ENCODE peak calls at places on chromosomes 4 and X, in seven cellular contexts. J is cardiac fibroblast, X is GM12865, K is GM12878, E is mesothelial cell of epicardium, G is WTC11, Y is neural crest cell. D is an unnamed sample.

GRCh38 chr4:121668368-121669162 is 28.2 kb downstream of the ANXA5 start:
- DNase-seq in Y (no peak), E (no peak), J (peak), X (no peak), G (no peak), K (no peak), D (no peak)

GRCh38 chrX:153245288-153245731 is 66.2 kb downstream of the MAGEA1 start:
- DNase-seq in K (no peak), X (no peak), J (peak), Y (peak), E (no peak), G (peak), D (peak)

GRCh38 chr4:8580321-8581093 is at the start of gene GPR78:
- DNase-seq in G (peak), X (no peak), J (peak), E (peak), Y (peak), K (no peak), D (peak)

GRCh38 chrX:10939384-10939783 is 171.7 kb upstream of the HCCS start:
- DNase-seq in G (no peak), Y (no peak), X (no peak), E (no peak), K (no peak), J (no peak), D (no peak)

GRCh38 chr4:142549726-142550463 is 296.2 kb downstream of the INPP4B start:
- DNase-seq in Y (no peak), X (no peak), J (peak), K (no peak), E (no peak), G (no peak), D (no peak)

GRCh38 chr4:110296892-110297291 is 98.5 kb upstream of the ELOVL6 start:
- DNase-seq in X (peak), Y (no peak), E (no peak), K (peak), J (no peak), G (no peak), D (no peak)

GRCh38 chrX:134171661-134172587 is 65.1 kb upstream of the CCDC160 start:
- DNase-seq in G (peak), Y (peak), E (no peak), X (no peak), K (no peak), J (peak), D (peak)

GRCh38 chr4:8176547-8177399 is 18.2 kb upstream of the ABLIM2 start:
- DNase-seq in Y (peak), J (peak), X (peak), K (no peak), E (no peak), G (peak), D (peak)

GRCh38 chrX:102832661-102833060 is 104.4 kb upstream of the RAB40AL start:
- DNase-seq in E (no peak), J (peak), X (no peak), K (no peak), Y (no peak), G (no peak), D (peak)

GRCh38 chr4:56307423-56307822 is 79.9 kb downstream of the AASDH start:
- DNase-seq in E (no peak), X (no peak), J (no peak), G (no peak), K (no peak), Y (no peak), D (peak)

GRCh38 chr4:148834804-148835598 is 392.8 kb upstream of the NR3C2 start:
- DNase-seq in X (no peak), G (no peak), E (peak), Y (no peak), K (no peak), J (peak), D (no peak)

GRCh38 chr4:60780874-60781273 is 419.3 kb upstream of the ADGRL3 start:
- DNase-seq in X (no peak), Y (no peak), G (no peak), K (no peak), E (no peak), J (no peak), D (no peak)

GRCh38 chrX:43707812-43708548 is 51.9 kb downstream of the MAOA start:
- DNase-seq in E (no peak), J (peak), G (no peak), Y (no peak), X (no peak), K (no peak), D (peak)

GRCh38 chrX:139448996-139449395 is 81.5 kb upstream of the F9 start:
- DNase-seq in E (no peak), G (no peak), J (no peak), K (no peak), Y (no peak), X (no peak), D (no peak)

GRCh38 chr4:143240920-143241319 is 56.2 kb downstream of the USP38 start:
- DNase-seq in Y (no peak), X (no peak), J (no peak), G (no peak), K (no peak), E (no peak), D (no peak)

GRCh38 chr4:182289809-182290208 is 46.6 kb downstream of the TENM3 start:
- DNase-seq in Y (no peak), K (no peak), E (no peak), G (peak), X (no peak), J (no peak), D (no peak)

GRCh38 chr4:76905521-76905920 is 7.6 kb upstream of the SOWAHB start:
- DNase-seq in J (peak), X (no peak), G (no peak), K (no peak), E (no peak), Y (no peak), D (no peak)

GRCh38 chr4:146211440-146211839 is 2.9 kb upstream of the REELD1 start:
- DNase-seq in E (no peak), K (no peak), J (no peak), X (no peak), Y (no peak), G (no peak), D (no peak)

GRCh38 chr4:24163314-24163713 is 273.5 kb upstream of the PPARGC1A start:
- DNase-seq in Y (no peak), E (no peak), J (no peak), G (no peak), X (no peak), K (no peak), D (no peak)

GRCh38 chrX:69024287-69024686 is 141.0 kb downstream of the PJA1 start:
- DNase-seq in G (no peak), X (no peak), Y (no peak), E (peak), K (no peak), J (no peak), D (peak)

GRCh38 chrX:105515561-105515960 is 295.1 kb upstream of the TEX13A start:
- DNase-seq in J (no peak), Y (no peak), E (no peak), G (no peak), K (no peak), X (no peak), D (no peak)

GRCh38 chr4:186770446-186771175 is 47.0 kb upstream of the FAT1 start:
- DNase-seq in G (no peak), J (peak), Y (no peak), E (no peak), K (no peak), X (no peak), D (no peak)

GRCh38 chrX:7351946-7352345 is 204.0 kb upstream of the PUDP start:
- DNase-seq in G (no peak), Y (no peak), X (no peak), E (no peak), K (no peak), J (no peak), D (no peak)

GRCh38 chrX:74446876-74447275 is 25.6 kb downstream of the SLC16A2 start:
- DNase-seq in X (no peak), K (no peak), J (no peak), G (no peak), E (no peak), Y (no peak), D (no peak)

GRCh38 chr4:98501383-98501782 is 157.0 kb downstream of the TSPAN5 start:
- DNase-seq in E (no peak), K (no peak), X (no peak), Y (no peak), J (no peak), G (no peak), D (no peak)

GRCh38 chr4:24702266-24702665 is 93.1 kb upstream of the SOD3 start:
- DNase-seq in Y (no peak), J (no peak), G (no peak), X (no peak), E (no peak), K (no peak), D (no peak)

GRCh38 chrX:70012756-70013155 is 37.0 kb downstream of the AWAT2 start:
- DNase-seq in K (no peak), J (no peak), G (no peak), E (no peak), Y (no peak), X (no peak), D (no peak)

GRCh38 chrX:47628980-47629379 is 750 bp downstream of the CFP start:
- DNase-seq in G (peak), X (peak), K (no peak), J (no peak), E (no peak), Y (no peak), D (no peak)

GRCh38 chr4:156763511-156763910 is 208.1 kb downstream of the PDGFC start:
- DNase-seq in Y (no peak), G (no peak), X (no peak), J (peak), K (no peak), E (no peak), D (no peak)

GRCh38 chrX:129980540-129981206 is 1.8 kb upstream of the BCORL1 start:
- DNase-seq in X (peak), G (peak), K (no peak), E (peak), Y (peak), J (peak), D (peak)

D was measured in thyroid gland.